ENCODE peak calls at places on chromosomes 4 and X, in four cellular contexts. J is GM12878, X is K562, C is H1. G is an unnamed sample.

GRCh38 chrX:30965751-30966150 is 76.7 kb upstream of the TAB3 start:
- DNase-seq in C (no peak), X (no peak), J (no peak), G (no peak)

GRCh38 chr4:141144207-141144606 is 10.9 kb upstream of the RNF150 start:
- DNase-seq in X (no peak), C (no peak), J (no peak), G (no peak)

GRCh38 chr4:181504846-181505374 is 738.3 kb upstream of the TENM3 start:
- DNase-seq in X (no peak), J (no peak), C (no peak), G (no peak)

GRCh38 chr4:174105202-174105601 is 178.3 kb downstream of the FBXO8 start:
- DNase-seq in X (no peak), C (no peak), J (no peak), G (no peak)

GRCh38 chr4:10197952-10198351 is 81.4 kb upstream of the WDR1 start:
- DNase-seq in C (no peak), X (peak; percentile 52), J (no peak), G (no peak)

GRCh38 chr4:25937801-25938200 is 23.8 kb downstream of the SMIM20 start:
- DNase-seq in C (no peak), X (no peak), J (no peak), G (no peak)

GRCh38 chr4:139555705-139556070 is 331 bp downstream of the SETD7 start:
- DNase-seq in X (peak; percentile 25), C (no peak), J (no peak), G (no peak)

GRCh38 chr4:162497564-162498167 is 333.9 kb upstream of the FSTL5 start:
- DNase-seq in C (no peak), J (no peak), X (peak; percentile 4), G (peak; percentile 30)

GRCh38 chr4:166594326-166594946 is 639.9 kb downstream of the SPOCK3 start:
- DNase-seq in X (no peak), J (peak; percentile 13), C (peak; percentile 23), G (peak; percentile 29)

GRCh38 chrX:54891573-54891972 is 29.1 kb upstream of the TRO start:
- DNase-seq in X (peak; percentile 16), J (no peak), C (no peak), G (peak; percentile 21)

GRCh38 chr4:75623036-75623435 is 7.3 kb downstream of the CDKL2 start:
- DNase-seq in C (no peak), X (no peak), J (no peak), G (no peak)

GRCh38 chr4:138952405-138952804 is 63.2 kb upstream of the NOCT start:
- DNase-seq in C (no peak), X (no peak), J (no peak), G (no peak)

GRCh38 chr4:137823007-137823406 is 290.7 kb upstream of the PCDH18 start:
- DNase-seq in X (no peak), J (no peak), C (no peak), G (no peak)

GRCh38 chr4:140448830-140449229 is 21.4 kb upstream of the CLGN start:
- DNase-seq in X (no peak), C (no peak), J (no peak), G (no peak)

GRCh38 chr4:169337510-169337909 is 66.8 kb upstream of the SH3RF1 start:
- DNase-seq in J (no peak), C (no peak), X (no peak), G (no peak)

GRCh38 chrX:39953879-39954278 is 143.9 kb downstream of the BCOR start:
- DNase-seq in J (no peak), C (no peak), X (peak; percentile 16), G (peak; percentile 88)

GRCh38 chr4:130478406-130478805 is 1382.5 kb downstream of the C4orf33 start:
- DNase-seq in C (no peak), J (no peak), X (no peak), G (no peak)
- TF ChIP-seq CHD2 in C (no peak), J (no peak), X (no peak), G (no peak)

DNA sequence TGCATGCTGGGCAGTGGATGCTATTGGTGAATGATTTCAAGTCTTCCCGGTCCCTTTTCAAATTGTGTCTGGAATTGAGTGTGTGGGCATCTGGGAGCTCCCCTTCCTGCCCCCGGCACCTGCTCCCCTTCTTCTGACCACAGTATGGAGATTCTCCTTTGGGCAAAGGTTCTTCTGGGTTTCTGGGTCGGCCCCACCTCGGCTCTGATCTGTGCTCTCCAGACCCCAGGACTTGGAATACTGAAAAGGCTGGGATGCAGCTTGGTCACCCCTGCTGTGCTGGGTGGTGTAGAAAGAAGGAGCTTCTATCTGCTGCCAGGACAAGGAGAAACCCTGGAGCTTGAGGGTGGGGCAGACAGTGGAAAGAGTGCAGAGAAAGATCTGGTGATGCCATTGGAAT is 78.8 kb downstream of the WFS1 start:
- DNase-seq in C (no peak), J (no peak), X (no peak), G (no peak)
- TF ChIP-seq ZNF274 in C (no peak), J (no peak), X (no peak), G (no peak)

DNA sequence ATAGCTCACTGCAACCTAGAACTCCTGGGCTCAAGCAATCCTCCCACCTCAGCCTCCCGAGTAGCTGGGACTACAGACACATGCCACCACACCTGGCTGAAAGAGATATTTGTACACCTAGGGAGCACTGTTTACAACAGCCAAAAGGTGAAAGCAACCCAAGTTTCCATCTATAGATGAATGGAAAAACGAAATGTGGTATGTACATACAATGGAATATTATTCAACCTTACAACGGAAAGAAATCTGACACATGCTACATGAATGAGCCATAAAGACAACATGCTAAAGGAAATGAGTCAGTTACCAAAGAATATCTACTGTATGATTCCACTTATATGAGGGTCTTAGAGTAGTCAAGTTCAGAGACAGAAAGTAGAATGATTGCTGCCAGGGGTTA is 52.2 kb downstream of the ABCG2 start:
- DNase-seq in C (no peak), J (no peak), X (no peak), G (no peak)
- TF ChIP-seq CHD2 in C (no peak), J (no peak), X (no peak), G (no peak)

DNA sequence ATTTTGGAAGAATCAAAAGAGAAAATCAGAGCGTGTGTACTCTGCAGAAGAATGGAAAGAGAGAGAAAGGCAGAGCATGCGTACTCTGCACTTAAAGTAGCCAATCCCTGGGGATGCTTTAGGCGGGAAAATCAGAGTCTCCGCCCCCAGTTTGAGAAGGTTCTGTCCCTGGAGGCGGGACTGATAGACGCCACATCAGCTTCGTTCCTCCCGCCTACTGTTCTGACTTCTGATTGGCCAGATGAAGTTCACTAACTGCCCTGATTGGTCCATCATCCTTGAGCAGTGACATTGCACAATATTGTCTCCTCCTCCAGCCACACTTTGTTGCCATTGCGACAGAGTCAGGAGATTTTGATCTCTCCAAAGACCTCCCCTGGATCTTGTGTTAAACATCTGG is 23.8 kb downstream of the SSX1 start:
- DNase-seq in X (peak; percentile 48), J (no peak), C (no peak), G (peak; percentile 0)
- TF ChIP-seq ZNF274 in X (no peak), J (no peak), C (no peak), G (no peak)

DNA sequence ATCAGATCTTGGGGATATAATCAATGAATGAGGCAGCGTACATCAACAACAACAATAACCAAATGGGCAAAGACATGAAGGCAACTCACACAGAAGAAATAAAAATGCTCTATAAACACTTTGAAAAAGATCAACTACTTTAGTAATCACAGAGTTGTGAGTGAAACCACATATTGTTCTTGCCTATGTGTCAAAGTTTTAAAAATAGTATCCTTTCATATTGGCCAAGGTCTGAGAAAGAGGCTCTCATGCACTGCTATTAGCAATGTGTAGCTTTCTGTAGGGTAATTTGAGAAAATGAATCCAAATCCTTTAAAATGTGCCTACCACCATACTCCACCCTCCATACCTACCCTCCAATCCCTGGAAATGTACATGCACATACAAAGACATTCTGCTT is 25.0 kb downstream of the COQ2 start:
- DNase-seq in J (no peak), C (no peak), X (no peak), G (no peak)
- TF ChIP-seq CHD2 in J (no peak), C (no peak), X (no peak), G (no peak)

GRCh38 chr4:38926917-38927316 is 59.3 kb downstream of the FAM114A1 start:
- DNase-seq in X (no peak), J (no peak), C (no peak), G (no peak)
- TF ChIP-seq ZNF274 in X (no peak), J (no peak), C (no peak), G (no peak)

GRCh38 chrX:154693394-154693793 is 40.0 kb upstream of the CTAG2 start:
- DNase-seq in X (no peak), C (no peak), J (no peak), G (no peak)

GRCh38 chrX:154696328-154697045 is 43.1 kb upstream of the CTAG2 start:
- DNase-seq in J (no peak), X (no peak), C (no peak), G (no peak)

GRCh38 chrX:154698630-154699248 is 45.4 kb upstream of the CTAG2 start:
- DNase-seq in C (no peak), J (no peak), X (no peak), G (no peak)

DNA sequence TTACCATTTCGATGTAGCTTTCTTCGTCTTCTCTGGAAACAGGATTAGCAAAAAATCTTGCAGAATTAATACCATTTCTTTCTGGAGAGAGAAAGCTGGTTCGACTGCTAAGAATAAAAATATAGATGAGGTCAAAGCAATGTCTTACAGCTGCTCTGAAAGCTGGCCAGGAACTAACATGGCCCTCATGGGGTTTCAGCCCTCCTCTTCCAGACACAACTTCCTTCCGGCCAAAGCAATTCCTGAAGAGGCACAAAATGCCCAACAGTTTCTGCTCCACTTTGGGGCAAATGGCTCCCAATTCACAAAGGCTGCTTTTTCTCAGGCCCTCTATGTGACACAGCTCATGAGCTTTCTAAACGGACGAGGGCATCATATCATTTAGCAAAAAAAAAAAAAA is 42.5 kb upstream of the CTAG2 start:
- DNase-seq in J (no peak), X (no peak), C (no peak), G (no peak)
- TF ChIP-seq CHD2 in J (no peak), X (no peak), C (no peak), G (no peak)

DNA sequence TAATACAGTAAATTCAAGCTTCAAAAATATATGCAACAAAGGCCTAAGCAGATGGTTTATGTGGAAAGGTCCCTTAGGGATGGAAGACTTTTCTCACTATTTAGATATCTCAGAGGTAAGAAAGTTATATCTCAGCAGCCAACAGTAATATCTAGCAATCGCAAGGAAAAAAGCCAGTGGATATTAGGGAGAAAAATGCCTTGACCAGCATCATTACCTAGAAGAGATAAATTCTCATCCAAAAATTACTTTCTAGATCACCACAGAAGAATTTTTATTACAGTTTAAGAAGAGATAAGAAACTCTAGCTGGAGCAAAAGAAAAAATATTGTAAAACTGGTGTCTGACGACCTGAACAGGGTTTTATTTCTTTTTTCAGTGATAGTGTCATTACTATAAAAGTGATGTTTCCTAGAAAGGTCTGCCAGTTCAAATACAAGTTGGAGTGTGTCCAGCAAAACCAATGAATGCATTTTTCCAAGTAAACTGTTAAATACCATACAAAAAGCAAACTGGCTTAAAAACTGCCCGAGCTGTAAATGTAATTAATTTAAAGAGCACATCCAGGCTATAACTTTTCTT is 100.0 kb downstream of the ATP11C start:
- DNase-seq in J (no peak), C (no peak), X (no peak), G (no peak)
- TF ChIP-seq ZNF274 in J (no peak), C (no peak), X (no peak), G (no peak)

G was measured in HepG2.